ENCODE peak calls at places on chromosome 18, in six cellular contexts. One of them, this sample, is unnamed.

GRCh38 chr18:59593291-59593717 is 103.9 kb downstream of the CCBE1 start:
- DNase-seq in activated CD8-positive, alpha-beta memory T cell treated with anti-CD3 and anti-CD28 coated beads for 1 hour: no peak
- DNase-seq in NAMALWA: no peak
- DNase-seq in activated CD8-positive, alpha-beta T cell treated with anti-CD3 and anti-CD28 coated beads for 36 hours: no peak
- DNase-seq in HS-27A: peak; percentile 14
- DNase-seq in amniotic stem cell: peak; percentile 15
- DNase-seq in this sample: no peak

GRCh38 chr18:74040459-74041332 is 106.9 kb downstream of the FBXO15 start:
- DNase-seq in activated CD8-positive, alpha-beta memory T cell treated with anti-CD3 and anti-CD28 coated beads for 1 hour: peak; percentile 34
- DNase-seq in HS-27A: no peak
- DNase-seq in amniotic stem cell: no peak
- DNase-seq in activated CD8-positive, alpha-beta T cell treated with anti-CD3 and anti-CD28 coated beads for 36 hours: peak; percentile 85
- DNase-seq in NAMALWA: peak; percentile 74
- DNase-seq in this sample: peak; percentile 10

GRCh38 chr18:22074343-22075070 is 94.9 kb upstream of the GATA6 start:
- DNase-seq in HS-27A: no peak
- DNase-seq in activated CD8-positive, alpha-beta T cell treated with anti-CD3 and anti-CD28 coated beads for 36 hours: no peak
- DNase-seq in activated CD8-positive, alpha-beta memory T cell treated with anti-CD3 and anti-CD28 coated beads for 1 hour: no peak
- DNase-seq in amniotic stem cell: no peak
- DNase-seq in NAMALWA: no peak
- DNase-seq in this sample: no peak

GRCh38 chr18:57077786-57078552 is 68.9 kb upstream of the BOD1L2 start:
- DNase-seq in HS-27A: no peak
- DNase-seq in activated CD8-positive, alpha-beta T cell treated with anti-CD3 and anti-CD28 coated beads for 36 hours: peak; percentile 90
- DNase-seq in amniotic stem cell: no peak
- DNase-seq in NAMALWA: peak; percentile 57
- DNase-seq in activated CD8-positive, alpha-beta memory T cell treated with anti-CD3 and anti-CD28 coated beads for 1 hour: peak; percentile 3
- DNase-seq in this sample: no peak

GRCh38 chr18:26386002-26386401 is 159.8 kb downstream of the TAF4B start:
- DNase-seq in activated CD8-positive, alpha-beta T cell treated with anti-CD3 and anti-CD28 coated beads for 36 hours: no peak
- DNase-seq in amniotic stem cell: peak; percentile 14
- DNase-seq in HS-27A: no peak
- DNase-seq in activated CD8-positive, alpha-beta memory T cell treated with anti-CD3 and anti-CD28 coated beads for 1 hour: no peak
- DNase-seq in NAMALWA: no peak
- DNase-seq in this sample: no peak

GRCh38 chr18:7255643-7256042 is 24.8 kb downstream of the LRRC30 start:
- DNase-seq in amniotic stem cell: no peak
- DNase-seq in HS-27A: no peak
- DNase-seq in activated CD8-positive, alpha-beta memory T cell treated with anti-CD3 and anti-CD28 coated beads for 1 hour: no peak
- DNase-seq in NAMALWA: no peak
- DNase-seq in activated CD8-positive, alpha-beta T cell treated with anti-CD3 and anti-CD28 coated beads for 36 hours: no peak
- DNase-seq in this sample: no peak

GRCh38 chr18:46794607-46795006 is 37.8 kb upstream of the ST8SIA5 start:
- DNase-seq in activated CD8-positive, alpha-beta memory T cell treated with anti-CD3 and anti-CD28 coated beads for 1 hour: no peak
- DNase-seq in NAMALWA: no peak
- DNase-seq in activated CD8-positive, alpha-beta T cell treated with anti-CD3 and anti-CD28 coated beads for 36 hours: no peak
- DNase-seq in amniotic stem cell: no peak
- DNase-seq in HS-27A: no peak
- DNase-seq in this sample: no peak

GRCh38 chr18:74290831-74291770 is 662 bp downstream of the CYB5A start:
- DNase-seq in activated CD8-positive, alpha-beta memory T cell treated with anti-CD3 and anti-CD28 coated beads for 1 hour: no peak
- DNase-seq in HS-27A: no peak
- DNase-seq in amniotic stem cell: no peak
- DNase-seq in activated CD8-positive, alpha-beta T cell treated with anti-CD3 and anti-CD28 coated beads for 36 hours: peak; percentile 16
- DNase-seq in NAMALWA: no peak
- DNase-seq in this sample: no peak

GRCh38 chr18:50038448-50038847 is 156.5 kb downstream of the MYO5B start:
- DNase-seq in activated CD8-positive, alpha-beta T cell treated with anti-CD3 and anti-CD28 coated beads for 36 hours: peak; percentile 18
- DNase-seq in activated CD8-positive, alpha-beta memory T cell treated with anti-CD3 and anti-CD28 coated beads for 1 hour: no peak
- DNase-seq in NAMALWA: no peak
- DNase-seq in HS-27A: no peak
- DNase-seq in amniotic stem cell: no peak
- DNase-seq in this sample: no peak